ENCODE peak calls at places on chromosome 3, in nine cellular contexts. One of them, this sample, is unnamed.

GRCh38 chr3:171356251-171356650 is 104.0 kb downstream of the TNIK start:
- DNase-seq in astrocyte of the spinal cord: no peak
- DNase-seq in GM10248: no peak
- DNase-seq in left colon: no peak
- DNase-seq in GM12865: no peak
- DNase-seq in activated CD4-positive, alpha-beta T cell treated with anti-CD3 and anti-CD28 coated beads, Interleukin-2, amount 50 U/mL, for 24 hours: no peak
- DNase-seq in nephron progenitor cell: no peak
- DNase-seq in fibroblast of pulmonary artery: no peak
- DNase-seq in NCI-H510A: no peak
- DNase-seq in this sample: no peak

GRCh38 chr3:64218329-64218728 is 6.9 kb downstream of the PRICKLE2 start:
- DNase-seq in astrocyte of the spinal cord: no peak
- DNase-seq in GM10248: no peak
- DNase-seq in left colon: no peak
- DNase-seq in GM12865: no peak
- DNase-seq in activated CD4-positive, alpha-beta T cell treated with anti-CD3 and anti-CD28 coated beads, Interleukin-2, amount 50 U/mL, for 24 hours: no peak
- DNase-seq in nephron progenitor cell: no peak
- DNase-seq in fibroblast of pulmonary artery: no peak
- DNase-seq in NCI-H510A: no peak
- DNase-seq in this sample: no peak

GRCh38 chr3:110932515-110933095 is 139.0 kb upstream of the NECTIN3 start:
- DNase-seq in astrocyte of the spinal cord: peak
- DNase-seq in GM10248: no peak
- DNase-seq in left colon: no peak
- DNase-seq in GM12865: no peak
- DNase-seq in activated CD4-positive, alpha-beta T cell treated with anti-CD3 and anti-CD28 coated beads, Interleukin-2, amount 50 U/mL, for 24 hours: no peak
- DNase-seq in nephron progenitor cell: no peak
- DNase-seq in fibroblast of pulmonary artery: no peak
- DNase-seq in NCI-H510A: no peak
- DNase-seq in this sample: no peak

GRCh38 chr3:134476977-134477376 is 8.8 kb downstream of the ANAPC13 start:
- DNase-seq in astrocyte of the spinal cord: no peak
- DNase-seq in GM10248: no peak
- DNase-seq in left colon: no peak
- DNase-seq in GM12865: no peak
- DNase-seq in activated CD4-positive, alpha-beta T cell treated with anti-CD3 and anti-CD28 coated beads, Interleukin-2, amount 50 U/mL, for 24 hours: no peak
- DNase-seq in nephron progenitor cell: no peak
- DNase-seq in fibroblast of pulmonary artery: no peak
- DNase-seq in NCI-H510A: no peak
- DNase-seq in this sample: no peak

GRCh38 chr3:160010578-160010977 is 21.9 kb downstream of the IL12A start:
- DNase-seq in astrocyte of the spinal cord: no peak
- DNase-seq in GM10248: peak
- DNase-seq in left colon: no peak
- DNase-seq in GM12865: peak
- DNase-seq in activated CD4-positive, alpha-beta T cell treated with anti-CD3 and anti-CD28 coated beads, Interleukin-2, amount 50 U/mL, for 24 hours: no peak
- DNase-seq in nephron progenitor cell: no peak
- DNase-seq in fibroblast of pulmonary artery: no peak
- DNase-seq in NCI-H510A: no peak
- DNase-seq in this sample: no peak

GRCh38 chr3:121574449-121574848 is 6.7 kb downstream of the ARGFX start:
- DNase-seq in astrocyte of the spinal cord: no peak
- DNase-seq in GM10248: no peak
- DNase-seq in left colon: peak
- DNase-seq in GM12865: no peak
- DNase-seq in activated CD4-positive, alpha-beta T cell treated with anti-CD3 and anti-CD28 coated beads, Interleukin-2, amount 50 U/mL, for 24 hours: no peak
- DNase-seq in nephron progenitor cell: no peak
- DNase-seq in fibroblast of pulmonary artery: peak
- DNase-seq in NCI-H510A: peak
- DNase-seq in this sample: no peak

GRCh38 chr3:9392041-9392440 is 5.4 kb upstream of the SETD5 start:
- DNase-seq in astrocyte of the spinal cord: no peak
- DNase-seq in GM10248: no peak
- DNase-seq in left colon: no peak
- DNase-seq in GM12865: no peak
- DNase-seq in activated CD4-positive, alpha-beta T cell treated with anti-CD3 and anti-CD28 coated beads, Interleukin-2, amount 50 U/mL, for 24 hours: no peak
- DNase-seq in nephron progenitor cell: no peak
- DNase-seq in fibroblast of pulmonary artery: no peak
- DNase-seq in NCI-H510A: no peak
- DNase-seq in this sample: no peak

GRCh38 chr3:16768956-16769355 is 115.8 kb upstream of the PLCL2 start:
- DNase-seq in astrocyte of the spinal cord: peak
- DNase-seq in GM10248: no peak
- DNase-seq in left colon: no peak
- DNase-seq in GM12865: no peak
- DNase-seq in activated CD4-positive, alpha-beta T cell treated with anti-CD3 and anti-CD28 coated beads, Interleukin-2, amount 50 U/mL, for 24 hours: no peak
- DNase-seq in nephron progenitor cell: no peak
- DNase-seq in fibroblast of pulmonary artery: peak
- DNase-seq in NCI-H510A: no peak
- DNase-seq in this sample: no peak

GRCh38 chr3:174937488-174937887 is 78.4 kb downstream of the NAALADL2 start:
- DNase-seq in astrocyte of the spinal cord: peak
- DNase-seq in GM10248: no peak
- DNase-seq in left colon: no peak
- DNase-seq in GM12865: no peak
- DNase-seq in activated CD4-positive, alpha-beta T cell treated with anti-CD3 and anti-CD28 coated beads, Interleukin-2, amount 50 U/mL, for 24 hours: no peak
- DNase-seq in nephron progenitor cell: no peak
- DNase-seq in fibroblast of pulmonary artery: peak
- DNase-seq in NCI-H510A: no peak
- DNase-seq in this sample: no peak

GRCh38 chr3:196971094-196971698 is 2.6 kb upstream of the PIGZ start:
- DNase-seq in astrocyte of the spinal cord: no peak
- DNase-seq in GM10248: no peak
- DNase-seq in left colon: no peak
- DNase-seq in GM12865: no peak
- DNase-seq in activated CD4-positive, alpha-beta T cell treated with anti-CD3 and anti-CD28 coated beads, Interleukin-2, amount 50 U/mL, for 24 hours: no peak
- DNase-seq in nephron progenitor cell: no peak
- DNase-seq in fibroblast of pulmonary artery: no peak
- DNase-seq in NCI-H510A: no peak
- DNase-seq in this sample: no peak

GRCh38 chr3:171556133-171556532 is 95.9 kb upstream of the TNIK start:
- DNase-seq in astrocyte of the spinal cord: no peak
- DNase-seq in GM10248: no peak
- DNase-seq in left colon: no peak
- DNase-seq in GM12865: no peak
- DNase-seq in activated CD4-positive, alpha-beta T cell treated with anti-CD3 and anti-CD28 coated beads, Interleukin-2, amount 50 U/mL, for 24 hours: no peak
- DNase-seq in nephron progenitor cell: no peak
- DNase-seq in fibroblast of pulmonary artery: no peak
- DNase-seq in NCI-H510A: no peak
- DNase-seq in this sample: no peak

GRCh38 chr3:88034876-88035275 is 23.9 kb downstream of the CGGBP1 start:
- DNase-seq in astrocyte of the spinal cord: no peak
- DNase-seq in GM10248: no peak
- DNase-seq in left colon: no peak
- DNase-seq in GM12865: no peak
- DNase-seq in activated CD4-positive, alpha-beta T cell treated with anti-CD3 and anti-CD28 coated beads, Interleukin-2, amount 50 U/mL, for 24 hours: no peak
- DNase-seq in nephron progenitor cell: no peak
- DNase-seq in fibroblast of pulmonary artery: no peak
- DNase-seq in NCI-H510A: no peak
- DNase-seq in this sample: no peak

GRCh38 chr3:142226474-142226873 is 1.1 kb upstream of the GK5 start:
- DNase-seq in astrocyte of the spinal cord: no peak
- DNase-seq in GM10248: no peak
- DNase-seq in left colon: no peak
- DNase-seq in GM12865: no peak
- DNase-seq in activated CD4-positive, alpha-beta T cell treated with anti-CD3 and anti-CD28 coated beads, Interleukin-2, amount 50 U/mL, for 24 hours: no peak
- DNase-seq in nephron progenitor cell: no peak
- DNase-seq in fibroblast of pulmonary artery: peak
- DNase-seq in NCI-H510A: no peak
- DNase-seq in this sample: no peak

GRCh38 chr3:180184806-180185205 is 148.1 kb upstream of the PEX5L start:
- DNase-seq in astrocyte of the spinal cord: peak
- DNase-seq in GM10248: no peak
- DNase-seq in left colon: no peak
- DNase-seq in GM12865: no peak
- DNase-seq in activated CD4-positive, alpha-beta T cell treated with anti-CD3 and anti-CD28 coated beads, Interleukin-2, amount 50 U/mL, for 24 hours: no peak
- DNase-seq in nephron progenitor cell: no peak
- DNase-seq in fibroblast of pulmonary artery: no peak
- DNase-seq in NCI-H510A: no peak
- DNase-seq in this sample: no peak

GRCh38 chr3:98994128-98994762 is 92.8 kb upstream of the DCBLD2 start:
- DNase-seq in astrocyte of the spinal cord: peak
- DNase-seq in GM10248: no peak
- DNase-seq in left colon: no peak
- DNase-seq in GM12865: no peak
- DNase-seq in activated CD4-positive, alpha-beta T cell treated with anti-CD3 and anti-CD28 coated beads, Interleukin-2, amount 50 U/mL, for 24 hours: no peak
- DNase-seq in nephron progenitor cell: no peak
- DNase-seq in fibroblast of pulmonary artery: peak
- DNase-seq in NCI-H510A: no peak
- DNase-seq in this sample: peak

GRCh38 chr3:46831841-46832240 is 31.4 kb downstream of the MYL3 start:
- DNase-seq in astrocyte of the spinal cord: no peak
- DNase-seq in GM10248: no peak
- DNase-seq in left colon: no peak
- DNase-seq in GM12865: no peak
- DNase-seq in activated CD4-positive, alpha-beta T cell treated with anti-CD3 and anti-CD28 coated beads, Interleukin-2, amount 50 U/mL, for 24 hours: no peak
- DNase-seq in nephron progenitor cell: no peak
- DNase-seq in fibroblast of pulmonary artery: no peak
- DNase-seq in NCI-H510A: no peak
- DNase-seq in this sample: no peak

GRCh38 chr3:66537735-66538134 is 36.9 kb upstream of the LRIG1 start:
- DNase-seq in astrocyte of the spinal cord: no peak
- DNase-seq in GM10248: no peak
- DNase-seq in left colon: no peak
- DNase-seq in GM12865: no peak
- DNase-seq in activated CD4-positive, alpha-beta T cell treated with anti-CD3 and anti-CD28 coated beads, Interleukin-2, amount 50 U/mL, for 24 hours: no peak
- DNase-seq in nephron progenitor cell: no peak
- DNase-seq in fibroblast of pulmonary artery: no peak
- DNase-seq in NCI-H510A: no peak
- DNase-seq in this sample: no peak

GRCh38 chr3:99714146-99714545 is 75.8 kb downstream of the COL8A1 start:
- DNase-seq in astrocyte of the spinal cord: peak
- DNase-seq in GM10248: no peak
- DNase-seq in left colon: no peak
- DNase-seq in GM12865: no peak
- DNase-seq in activated CD4-positive, alpha-beta T cell treated with anti-CD3 and anti-CD28 coated beads, Interleukin-2, amount 50 U/mL, for 24 hours: no peak
- DNase-seq in nephron progenitor cell: no peak
- DNase-seq in fibroblast of pulmonary artery: peak
- DNase-seq in NCI-H510A: no peak
- DNase-seq in this sample: no peak

GRCh38 chr3:193779933-193780332 is 186.9 kb downstream of the OPA1 start:
- DNase-seq in astrocyte of the spinal cord: no peak
- DNase-seq in GM10248: no peak
- DNase-seq in left colon: no peak
- DNase-seq in GM12865: no peak
- DNase-seq in activated CD4-positive, alpha-beta T cell treated with anti-CD3 and anti-CD28 coated beads, Interleukin-2, amount 50 U/mL, for 24 hours: no peak
- DNase-seq in nephron progenitor cell: no peak
- DNase-seq in fibroblast of pulmonary artery: no peak
- DNase-seq in NCI-H510A: no peak
- DNase-seq in this sample: no peak

GRCh38 chr3:71466483-71466882 is 117.0 kb downstream of the FOXP1 start:
- DNase-seq in astrocyte of the spinal cord: no peak
- DNase-seq in GM10248: no peak
- DNase-seq in left colon: no peak
- DNase-seq in GM12865: no peak
- DNase-seq in activated CD4-positive, alpha-beta T cell treated with anti-CD3 and anti-CD28 coated beads, Interleukin-2, amount 50 U/mL, for 24 hours: no peak
- DNase-seq in nephron progenitor cell: no peak
- DNase-seq in fibroblast of pulmonary artery: peak
- DNase-seq in NCI-H510A: no peak
- DNase-seq in this sample: no peak

GRCh38 chr3:73383470-73384049 is 241.2 kb downstream of the PDZRN3 start:
- DNase-seq in astrocyte of the spinal cord: no peak
- DNase-seq in GM10248: no peak
- DNase-seq in left colon: no peak
- DNase-seq in GM12865: no peak
- DNase-seq in activated CD4-positive, alpha-beta T cell treated with anti-CD3 and anti-CD28 coated beads, Interleukin-2, amount 50 U/mL, for 24 hours: no peak
- DNase-seq in nephron progenitor cell: no peak
- DNase-seq in fibroblast of pulmonary artery: no peak
- DNase-seq in NCI-H510A: no peak
- DNase-seq in this sample: no peak

GRCh38 chr3:188664795-188665194 is 507.0 kb upstream of the TPRG1 start:
- DNase-seq in astrocyte of the spinal cord: no peak
- DNase-seq in GM10248: peak
- DNase-seq in left colon: no peak
- DNase-seq in GM12865: peak
- DNase-seq in activated CD4-positive, alpha-beta T cell treated with anti-CD3 and anti-CD28 coated beads, Interleukin-2, amount 50 U/mL, for 24 hours: no peak
- DNase-seq in nephron progenitor cell: no peak
- DNase-seq in fibroblast of pulmonary artery: no peak
- DNase-seq in NCI-H510A: no peak
- DNase-seq in this sample: no peak

GRCh38 chr3:145243875-145244274 is 917.1 kb downstream of the PLOD2 start:
- DNase-seq in astrocyte of the spinal cord: peak
- DNase-seq in GM10248: no peak
- DNase-seq in left colon: no peak
- DNase-seq in GM12865: no peak
- DNase-seq in activated CD4-positive, alpha-beta T cell treated with anti-CD3 and anti-CD28 coated beads, Interleukin-2, amount 50 U/mL, for 24 hours: no peak
- DNase-seq in nephron progenitor cell: no peak
- DNase-seq in fibroblast of pulmonary artery: peak
- DNase-seq in NCI-H510A: no peak
- DNase-seq in this sample: no peak

GRCh38 chr3:177228601-177229190 is 31.4 kb upstream of the TBL1XR1 start:
- DNase-seq in astrocyte of the spinal cord: no peak
- DNase-seq in GM10248: no peak
- DNase-seq in left colon: peak
- DNase-seq in GM12865: no peak
- DNase-seq in activated CD4-positive, alpha-beta T cell treated with anti-CD3 and anti-CD28 coated beads, Interleukin-2, amount 50 U/mL, for 24 hours: no peak
- DNase-seq in nephron progenitor cell: no peak
- DNase-seq in fibroblast of pulmonary artery: no peak
- DNase-seq in NCI-H510A: no peak
- DNase-seq in this sample: no peak

GRCh38 chr3:107416886-107417285 is 39.6 kb downstream of the CCDC54 start:
- DNase-seq in astrocyte of the spinal cord: no peak
- DNase-seq in GM10248: no peak
- DNase-seq in left colon: no peak
- DNase-seq in GM12865: no peak
- DNase-seq in activated CD4-positive, alpha-beta T cell treated with anti-CD3 and anti-CD28 coated beads, Interleukin-2, amount 50 U/mL, for 24 hours: no peak
- DNase-seq in nephron progenitor cell: no peak
- DNase-seq in fibroblast of pulmonary artery: peak
- DNase-seq in NCI-H510A: no peak
- DNase-seq in this sample: no peak

GRCh38 chr3:136266468-136266867 is 16.3 kb downstream of the PCCB start:
- DNase-seq in astrocyte of the spinal cord: peak
- DNase-seq in GM10248: peak
- DNase-seq in left colon: no peak
- DNase-seq in GM12865: peak
- DNase-seq in activated CD4-positive, alpha-beta T cell treated with anti-CD3 and anti-CD28 coated beads, Interleukin-2, amount 50 U/mL, for 24 hours: no peak
- DNase-seq in nephron progenitor cell: no peak
- DNase-seq in fibroblast of pulmonary artery: peak
- DNase-seq in NCI-H510A: no peak
- DNase-seq in this sample: no peak

This sample was measured in putamen.